ENCODE peak calls at places on chromosomes 1 and 21, in six cellular contexts. G is uterus, W is A549, P is prostate gland, R is transverse colon, I is lower leg skin. N is an unnamed sample.

GRCh38 chr1:97433520-97434175 is 487.2 kb downstream of the DPYD start:
- DNase-seq in G (no peak), W (no peak), P (no peak), R (no peak), I (no peak), N (no peak)

GRCh38 chr1:156889802-156890585 is 3.5 kb upstream of the PEAR1 start:
- DNase-seq in G (peak), W (peak), P (peak), R (peak), I (peak), N (peak)

GRCh38 chr21:37562920-37563640 is 196.5 kb downstream of the DYRK1A start:
- DNase-seq in G (no peak), W (no peak), P (peak), R (peak), I (no peak), N (peak)

GRCh38 chr1:60461889-60462595 is 388.5 kb upstream of the C1orf87 start:
- DNase-seq in G (no peak), W (no peak), P (no peak), R (no peak), I (no peak), N (no peak)

GRCh38 chr21:39633043-39633442 is 20.3 kb downstream of the B3GALT5 start:
- DNase-seq in G (no peak), W (no peak), P (no peak), R (no peak), I (no peak), N (no peak)

GRCh38 chr1:197622371-197622770 is 152.9 kb downstream of the DENND1B start:
- DNase-seq in G (no peak), W (no peak), P (no peak), R (no peak), I (no peak), N (no peak)

GRCh38 chr1:197807739-197808453 is 32.6 kb upstream of the DENND1B start:
- DNase-seq in G (no peak), W (no peak), P (no peak), R (no peak), I (no peak), N (no peak)

GRCh38 chr1:101065575-101065974 is 40.0 kb upstream of the DPH5 start:
- DNase-seq in G (no peak), W (no peak), P (no peak), R (no peak), I (no peak), N (no peak)

GRCh38 chr21:43590220-43590619 is 69.1 kb downstream of the HSF2BP start:
- DNase-seq in G (no peak), W (peak), P (no peak), R (no peak), I (no peak), N (no peak)

GRCh38 chr1:3633344-3634058 is 8.7 kb downstream of the TPRG1L start:
- DNase-seq in G (no peak), W (no peak), P (no peak), R (no peak), I (no peak), N (no peak)

GRCh38 chr1:172499636-172500141 is 33.3 kb upstream of the SUCO start:
- DNase-seq in G (no peak), W (peak), P (peak), R (peak), I (peak), N (peak)

GRCh38 chr1:76511226-76511625 is 356.1 kb upstream of the ST6GALNAC5 start:
- DNase-seq in G (no peak), W (no peak), P (no peak), R (no peak), I (no peak), N (peak)

GRCh38 chr1:21305900-21306189 is 15.6 kb upstream of the ECE1 start:
- DNase-seq in G (no peak), W (no peak), P (no peak), R (no peak), I (no peak), N (no peak)

GRCh38 chr1:21307210-21307609 is 16.9 kb upstream of the ECE1 start:
- DNase-seq in G (no peak), W (no peak), P (no peak), R (no peak), I (no peak), N (no peak)

GRCh38 chr1:21304488-21304887 is 14.2 kb upstream of the ECE1 start:
- DNase-seq in G (no peak), W (no peak), P (no peak), R (no peak), I (no peak), N (no peak)

GRCh38 chr1:21302747-21303715 is 12.8 kb upstream of the ECE1 start:
- DNase-seq in G (no peak), W (no peak), P (no peak), R (peak), I (no peak), N (peak)

GRCh38 chr1:21305155-21305899 is 15.1 kb upstream of the ECE1 start:
- DNase-seq in G (no peak), W (no peak), P (no peak), R (no peak), I (no peak), N (no peak)
- TF ChIP-seq POLR2A in G (no peak), W (no peak), P (no peak), R (no peak), I (no peak), N (no peak)

GRCh38 chr1:51906306-51907078 is 28.0 kb upstream of the NRDC start:
- DNase-seq in G (no peak), W (no peak), P (no peak), R (no peak), I (no peak), N (no peak)
- TF ChIP-seq POLR2A in G (no peak), W (no peak), P (no peak), R (no peak), I (no peak), N (no peak)

GRCh38 chr1:145996433-145997155 is at the start of gene TXNIP:
- DNase-seq in G (peak), W (peak), P (peak), R (peak), I (peak), N (peak)

GRCh38 chr1:145995964-145996432 is 381 bp downstream of the TXNIP start:
- DNase-seq in G (peak), W (no peak), P (no peak), R (no peak), I (no peak), N (peak)

GRCh38 chr1:146001734-146002133 is 5.4 kb upstream of the TXNIP start:
- DNase-seq in G (no peak), W (no peak), P (no peak), R (no peak), I (peak), N (no peak)

GRCh38 chr1:145997156-145998023 is 1.0 kb upstream of the TXNIP start:
- DNase-seq in G (peak), W (no peak), P (peak), R (peak), I (no peak), N (peak)

DNA sequence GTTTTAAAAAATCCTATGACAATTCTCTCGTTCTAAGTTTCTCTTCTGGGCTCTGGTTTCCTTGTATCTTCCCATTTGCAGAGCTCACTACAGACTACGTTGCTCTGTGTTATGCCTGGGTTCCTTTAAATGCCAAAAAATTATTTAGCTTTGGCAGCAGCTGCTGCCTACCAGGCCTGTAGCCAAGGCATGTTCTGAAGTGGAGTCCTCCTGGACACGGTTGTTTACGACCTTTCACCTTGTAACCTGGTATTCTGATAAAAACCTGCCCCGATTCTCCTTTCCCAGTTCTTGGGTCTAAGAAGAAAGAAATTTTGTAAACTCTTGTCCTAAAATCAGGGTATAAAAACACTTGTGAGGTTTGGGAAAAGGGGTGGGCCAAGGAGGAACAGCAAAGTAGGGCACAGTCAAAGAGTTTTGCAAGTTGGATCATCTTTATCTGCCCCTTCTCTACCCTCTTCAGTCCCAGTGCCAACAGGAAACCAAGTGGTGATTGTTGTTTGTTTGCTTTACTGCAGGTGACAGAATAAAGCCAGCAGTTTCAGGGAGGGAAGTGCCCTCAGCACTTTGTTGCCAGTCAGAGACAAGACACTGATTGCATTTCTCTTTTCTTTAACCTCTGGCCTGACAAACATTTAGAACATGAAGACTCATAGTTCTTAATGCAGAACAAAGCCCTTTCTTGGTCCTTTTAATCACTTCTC is 3.1 kb upstream of the TXNIP start:
- DNase-seq in G (peak), W (no peak), P (peak), R (peak), I (peak), N (peak)
- TF ChIP-seq POLR2A in G (peak), W (no peak), P (no peak), R (peak), I (no peak), N (peak)

GRCh38 chr1:192024881-192025280 is 133.4 kb upstream of the RGS18 start:
- DNase-seq in G (no peak), W (no peak), P (no peak), R (no peak), I (no peak), N (no peak)
- TF ChIP-seq POLR2A in G (no peak), W (no peak), P (no peak), R (no peak), I (no peak), N (no peak)

GRCh38 chr1:237888143-237888542 is 2.6 kb downstream of the ZP4 start:
- DNase-seq in G (no peak), W (no peak), P (no peak), R (no peak), I (no peak), N (no peak)

GRCh38 chr1:237879195-237879594 is 11.5 kb downstream of the ZP4 start:
- DNase-seq in G (no peak), W (peak), P (no peak), R (no peak), I (no peak), N (no peak)

GRCh38 chr1:237887542-237887941 is 3.2 kb downstream of the ZP4 start:
- DNase-seq in G (no peak), W (no peak), P (no peak), R (no peak), I (no peak), N (no peak)

GRCh38 chr1:237878406-237878805 is 12.3 kb downstream of the ZP4 start:
- DNase-seq in G (no peak), W (no peak), P (no peak), R (no peak), I (no peak), N (no peak)

GRCh38 chr1:237884237-237884636 is 6.5 kb downstream of the ZP4 start:
- DNase-seq in G (no peak), W (no peak), P (no peak), R (no peak), I (no peak), N (no peak)
- TF ChIP-seq POLR2A in G (no peak), W (no peak), P (no peak), R (no peak), I (no peak), N (no peak)

DNA sequence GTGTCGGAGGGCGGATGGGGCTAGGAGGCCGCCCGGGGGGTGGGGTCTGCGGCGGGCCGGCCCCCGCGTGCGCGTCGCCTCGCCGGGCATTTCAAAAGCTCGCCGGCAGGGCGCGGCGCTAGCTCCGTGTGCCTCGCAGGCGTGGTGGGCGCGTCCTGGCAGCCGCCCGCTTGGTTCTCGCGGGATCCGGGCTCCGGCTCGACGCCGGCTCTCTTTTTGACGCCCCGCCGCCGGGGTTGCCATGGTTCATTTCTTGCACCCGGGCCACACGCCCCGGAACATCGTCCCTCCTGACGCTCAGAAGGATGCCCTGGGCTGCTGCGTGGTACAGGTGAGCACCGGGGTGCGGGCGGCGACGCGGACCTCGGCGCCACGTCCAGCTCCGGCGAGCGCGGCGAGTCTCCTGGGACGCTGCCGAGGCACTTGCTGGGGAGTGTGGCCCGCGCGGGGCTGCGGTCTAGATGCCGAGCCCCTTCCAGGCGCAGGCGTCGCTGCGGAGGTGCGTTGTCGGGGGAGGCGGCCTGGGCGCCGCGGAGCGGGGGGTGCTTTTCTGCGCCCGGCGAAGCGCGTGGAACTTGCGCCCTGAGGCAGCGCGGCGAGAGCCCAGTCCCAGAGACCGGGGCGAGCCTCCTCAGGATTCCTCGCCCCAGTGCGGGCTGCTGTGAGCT is at the start of gene ZYG11A:
- DNase-seq in G (no peak), W (peak), P (peak), R (peak), I (no peak), N (peak)
- TF ChIP-seq POLR2A in G (no peak), W (no peak), P (no peak), R (no peak), I (no peak), N (no peak)

GRCh38 chr1:51621161-51621560 is 4.3 kb downstream of the OSBPL9 start:
- DNase-seq in G (no peak), W (peak), P (no peak), R (no peak), I (no peak), N (peak)
- TF ChIP-seq POLR2A in G (no peak), W (no peak), P (no peak), R (no peak), I (no peak), N (no peak)